ENCODE peak calls at places on chromosomes 7 and 10, in seven cellular contexts. O is BE2C, Z is foreskin fibroblast, L is B cell, I is EL, H is NCI-H1092, A is AG08396. E is an unnamed sample.

GRCh38 chr7:55210176-55210575 is 155.0 kb upstream of the LANCL2 start:
- DNase-seq in O (no peak), Z (no peak), L (no peak), I (no peak), H (no peak), A (no peak), E (no peak)

GRCh38 chr10:46077141-46077554 is 31.1 kb upstream of the MSMB start:
- DNase-seq in O (no peak), Z (peak), L (no peak), I (peak), H (no peak), A (no peak), E (no peak)

GRCh38 chr7:143411976-143412708 is 3.5 kb upstream of the EPHA1 start:
- DNase-seq in O (no peak), Z (no peak), L (no peak), I (no peak), H (no peak), A (peak), E (no peak)

GRCh38 chr7:38224392-38224791 is 46.3 kb downstream of the STARD3NL start:
- DNase-seq in O (no peak), Z (no peak), L (no peak), I (no peak), H (no peak), A (no peak), E (no peak)

GRCh38 chr10:30443049-30443448 is 9.1 kb downstream of the MAP3K8 start:
- DNase-seq in O (no peak), Z (no peak), L (no peak), I (no peak), H (no peak), A (no peak), E (no peak)

GRCh38 chr10:7408494-7409044 is 2.3 kb downstream of the SFMBT2 start:
- DNase-seq in O (peak), Z (peak), L (peak), I (no peak), H (no peak), A (peak), E (no peak)

GRCh38 chr7:18212788-18213187 is 185.1 kb upstream of the PRPS1L1 start:
- DNase-seq in O (peak), Z (peak), L (no peak), I (peak), H (no peak), A (peak), E (peak)

GRCh38 chr7:116571037-116571436 is 46.2 kb downstream of the CAV1 start:
- DNase-seq in O (no peak), Z (peak), L (no peak), I (peak), H (no peak), A (peak), E (peak)

GRCh38 chr10:43073191-43073590 is 3.7 kb upstream of the RET start:
- DNase-seq in O (peak), Z (no peak), L (no peak), I (no peak), H (no peak), A (no peak), E (no peak)

GRCh38 chr7:131605280-131605878 is 49.0 kb upstream of the PODXL start:
- DNase-seq in O (peak), Z (no peak), L (no peak), I (peak), H (no peak), A (no peak), E (no peak)

GRCh38 chr10:3136763-3137611 is 35.6 kb downstream of the PITRM1 start:
- DNase-seq in O (no peak), Z (no peak), L (no peak), I (peak), H (no peak), A (peak), E (peak)

GRCh38 chr7:21076054-21076453 is 289.4 kb upstream of the SP8 start:
- DNase-seq in O (no peak), Z (no peak), L (no peak), I (no peak), H (peak), A (no peak), E (no peak)

GRCh38 chr7:139992353-139993054 is 70.2 kb downstream of the PARP12 start:
- DNase-seq in O (peak), Z (no peak), L (no peak), I (no peak), H (no peak), A (no peak), E (no peak)

GRCh38 chr7:139808846-139809442 is 20.1 kb upstream of the TBXAS1 start:
- DNase-seq in O (no peak), Z (no peak), L (no peak), I (no peak), H (no peak), A (no peak), E (no peak)

GRCh38 chr10:3785849-3786290 is 861 bp upstream of the KLF6 start:
- DNase-seq in O (peak), Z (no peak), L (no peak), I (peak), H (no peak), A (no peak), E (no peak)

GRCh38 chr10:110363572-110364411 is 59.1 kb upstream of the SMNDC1 start:
- DNase-seq in O (no peak), Z (no peak), L (no peak), I (no peak), H (no peak), A (no peak), E (no peak)

GRCh38 chr7:13839063-13839462 is 150.4 kb downstream of the ETV1 start:
- DNase-seq in O (no peak), Z (no peak), L (no peak), I (no peak), H (peak), A (no peak), E (no peak)

GRCh38 chr7:44144426-44144967 is 3.4 kb upstream of the MYL7 start:
- DNase-seq in O (no peak), Z (no peak), L (no peak), I (no peak), H (no peak), A (no peak), E (no peak)

GRCh38 chr7:27185013-27185707 is at the start of gene HOXA11:
- DNase-seq in O (no peak), Z (peak), L (peak), I (peak), H (no peak), A (peak), E (peak)

GRCh38 chr7:2146676-2147472 is 85.9 kb downstream of the MAD1L1 start:
- DNase-seq in O (no peak), Z (no peak), L (no peak), I (no peak), H (no peak), A (no peak), E (no peak)

GRCh38 chr10:10418397-10418796 is 599.3 kb upstream of the CELF2 start:
- DNase-seq in O (no peak), Z (no peak), L (no peak), I (no peak), H (no peak), A (no peak), E (no peak)

GRCh38 chr10:117449636-117450035 is 74.4 kb upstream of the PDZD8 start:
- DNase-seq in O (no peak), Z (no peak), L (no peak), I (no peak), H (no peak), A (no peak), E (no peak)

GRCh38 chr10:92688927-92689662 is 660 bp upstream of the HHEX start:
- DNase-seq in O (peak), Z (no peak), L (no peak), I (peak), H (peak), A (peak), E (no peak)

GRCh38 chr7:155506854-155507337 is 39.5 kb downstream of the CNPY1 start:
- DNase-seq in O (no peak), Z (peak), L (peak), I (peak), H (no peak), A (no peak), E (no peak)

GRCh38 chr10:12634532-12634931 is 285.2 kb downstream of the CAMK1D start:
- DNase-seq in O (no peak), Z (no peak), L (no peak), I (no peak), H (no peak), A (no peak), E (no peak)